ENCODE peak calls at places on chromosomes 3 and 15, in five cellular contexts. One of them, this sample, is unnamed.

GRCh38 chr15:75620776-75621536 is 4.6 kb downstream of the SNUPN start:
- DNase-seq in HCT116: no peak
- DNase-seq in AG04450: peak
- DNase-seq in tibial artery: peak
- DNase-seq in MV-4-11: no peak
- DNase-seq in this sample: peak

GRCh38 chr3:8648873-8649741 is 4.5 kb upstream of the SSUH2 start:
- DNase-seq in HCT116: no peak
- DNase-seq in AG04450: no peak
- DNase-seq in tibial artery: peak
- DNase-seq in MV-4-11: no peak
- DNase-seq in this sample: no peak

GRCh38 chr3:98554580-98554979 is 22.8 kb downstream of the GPR15 start:
- DNase-seq in HCT116: no peak
- DNase-seq in AG04450: no peak
- DNase-seq in tibial artery: no peak
- DNase-seq in MV-4-11: no peak
- DNase-seq in this sample: no peak

GRCh38 chr3:11195201-11195600 is 40.9 kb downstream of the HRH1 start:
- DNase-seq in HCT116: no peak
- DNase-seq in AG04450: no peak
- DNase-seq in tibial artery: peak
- DNase-seq in MV-4-11: no peak
- DNase-seq in this sample: peak

GRCh38 chr3:38548154-38548931 is 52.2 kb downstream of the EXOG start:
- DNase-seq in HCT116: no peak
- DNase-seq in AG04450: no peak
- DNase-seq in tibial artery: no peak
- DNase-seq in MV-4-11: no peak
- DNase-seq in this sample: no peak

GRCh38 chr3:81947359-81947758 is 185.9 kb upstream of the GBE1 start:
- DNase-seq in HCT116: no peak
- DNase-seq in AG04450: no peak
- DNase-seq in tibial artery: no peak
- DNase-seq in MV-4-11: no peak
- DNase-seq in this sample: no peak

GRCh38 chr3:157662171-157662570 is 159.0 kb upstream of the VEPH1 start:
- DNase-seq in HCT116: no peak
- DNase-seq in AG04450: no peak
- DNase-seq in tibial artery: no peak
- DNase-seq in MV-4-11: no peak
- DNase-seq in this sample: no peak

GRCh38 chr3:177525987-177526712 is 328.9 kb upstream of the TBL1XR1 start:
- DNase-seq in HCT116: no peak
- DNase-seq in AG04450: no peak
- DNase-seq in tibial artery: no peak
- DNase-seq in MV-4-11: peak
- DNase-seq in this sample: no peak

This sample was measured in dermis blood vessel endothelial cell.